ENCODE peak calls at places on chromosomes 12 and 14, in ten cellular contexts. Z is psoas muscle; S is stimulated activated CD8-positive, alpha-beta memory T cell treated with anti-CD3 and anti-CD28 coated beads, Interleukin-15, amount 100 ng/mL, for 24 hours; B is left ventricle myocardium superior; H is epithelial cell of prostate; U is SK-N-SH; I is COR-L47; P is fibroblast of mammary gland; M is progenitor cell of endocrine pancreas; N is activated CD8-positive, alpha-beta memory T cell treated with anti-CD3 and anti-CD28 coated beads, Interleukin-2, amount 50 U/mL, for 4 hours. K is an unnamed sample.

GRCh38 chr12:38350342-38351181 is 34.0 kb downstream of the ALG10B start:
- DNase-seq in Z (no peak), S (no peak), B (no peak), H (no peak), U (no peak), I (no peak), P (peak; percentile 2), M (no peak), N (no peak), K (no peak)

GRCh38 chr12:113900711-113901110 is 65.4 kb downstream of the RBM19 start:
- DNase-seq in Z (no peak), S (no peak), B (no peak), H (no peak), U (no peak), I (no peak), P (no peak), M (no peak), N (no peak), K (no peak)

GRCh38 chr14:104135121-104135903 is 3.1 kb upstream of the KIF26A start:
- DNase-seq in Z (peak; percentile 13), S (no peak), B (peak; percentile 34), H (no peak), U (peak; percentile 81), I (no peak), P (peak; percentile 14), M (no peak), N (no peak), K (no peak)

GRCh38 chr12:113186033-113186365 is 478 bp downstream of the RITA1 start:
- DNase-seq in Z (no peak), S (no peak), B (no peak), H (no peak), U (no peak), I (no peak), P (peak; percentile 34), M (no peak), N (no peak), K (no peak)

GRCh38 chr12:114904254-114905003 is 220.5 kb upstream of the TBX3 start:
- DNase-seq in Z (no peak), S (no peak), B (no peak), H (peak; percentile 48), U (no peak), I (no peak), P (peak; percentile 86), M (no peak), N (no peak), K (no peak)

GRCh38 chr14:61147898-61148549 is 133.1 kb downstream of the TMEM30B start:
- DNase-seq in Z (peak; percentile 79), S (no peak), B (peak; percentile 36), H (peak; percentile 44), U (no peak), I (no peak), P (peak; percentile 97), M (no peak), N (no peak), K (no peak)

GRCh38 chr14:86777950-86778602 is 1214.9 kb downstream of the GALC start:
- DNase-seq in Z (no peak), S (no peak), B (no peak), H (peak; percentile 6), U (no peak), I (no peak), P (peak; percentile 86), M (no peak), N (no peak), K (no peak)

GRCh38 chr12:94458882-94459772 is 540 bp downstream of the CEP83 start:
- DNase-seq in Z (no peak), S (no peak), B (no peak), H (no peak), U (peak; percentile 25), I (peak; percentile 39), P (peak; percentile 57), M (no peak), N (no peak), K (no peak)

GRCh38 chr14:80080601-80081000 is 130.7 kb downstream of the DIO2 start:
- DNase-seq in Z (no peak), S (no peak), B (no peak), H (no peak), U (no peak), I (no peak), P (no peak), M (no peak), N (no peak), K (no peak)

GRCh38 chr12:28191690-28192089 is 1.4 kb downstream of the CCDC91 start:
- DNase-seq in Z (no peak), S (no peak), B (no peak), H (no peak), U (peak; percentile 15), I (no peak), P (peak; percentile 9), M (no peak), N (no peak), K (no peak)

GRCh38 chr14:99309220-99309766 is 37.3 kb upstream of the BCL11B start:
- DNase-seq in Z (no peak), S (no peak), B (no peak), H (no peak), U (no peak), I (no peak), P (no peak), M (no peak), N (no peak), K (no peak)

GRCh38 chr12:112714166-112714565 is 77.4 kb upstream of the RPH3A start:
- DNase-seq in Z (no peak), S (no peak), B (no peak), H (no peak), U (no peak), I (no peak), P (no peak), M (no peak), N (no peak), K (no peak)

GRCh38 chr14:64713677-64714076 is 9.5 kb downstream of the PLEKHG3 start:
- DNase-seq in Z (no peak), S (no peak), B (no peak), H (no peak), U (no peak), I (no peak), P (no peak), M (no peak), N (no peak), K (no peak)

GRCh38 chr14:104287301-104288009 is 149.1 kb downstream of the KIF26A start:
- DNase-seq in Z (peak; percentile 5), S (no peak), B (peak; percentile 8), H (no peak), U (no peak), I (no peak), P (no peak), M (no peak), N (peak; percentile 9), K (no peak)